ENCODE peak calls at places on chromosomes 2 and 18, in eight cellular contexts. B is NCI-H1105 treated with DMSO at 0.1 percent for 48 hours, X is GM23338, T is activated T-cell treated with anti-CD3 and anti-CD28 coated beads for 1 hour, P is T47D, Y is neural crest cell, L is cardiac fibroblast, O is astrocyte of the spinal cord. Z is an unnamed sample.

GRCh38 chr2:9140570-9141378 is 65.8 kb upstream of the ASAP2 start:
- DNase-seq in B (no peak), X (no peak), T (no peak), P (no peak), Y (no peak), L (no peak), O (no peak), Z (peak)

GRCh38 chr2:134148843-134149472 is 104.9 kb upstream of the MGAT5 start:
- DNase-seq in B (no peak), X (no peak), T (no peak), P (no peak), Y (no peak), L (no peak), O (no peak), Z (no peak)

GRCh38 chr18:79507076-79507545 is 111.4 kb downstream of the NFATC1 start:
- DNase-seq in B (no peak), X (no peak), T (no peak), P (no peak), Y (no peak), L (peak), O (peak), Z (no peak)

GRCh38 chr2:175786705-175787104 is 215.4 kb downstream of the LNPK start:
- DNase-seq in B (peak), X (no peak), T (no peak), P (no peak), Y (no peak), L (no peak), O (no peak), Z (no peak)

GRCh38 chr18:21826196-21826595 is 85.6 kb downstream of the MIB1 start:
- DNase-seq in B (no peak), X (no peak), T (no peak), P (no peak), Y (no peak), L (peak), O (peak), Z (no peak)

GRCh38 chr2:133878326-133878725 is 310.1 kb upstream of the NCKAP5 start:
- DNase-seq in B (no peak), X (no peak), T (no peak), P (no peak), Y (no peak), L (no peak), O (no peak), Z (no peak)

GRCh38 chr18:60372598-60372997 is at the start of gene MC4R:
- DNase-seq in B (peak), X (peak), T (no peak), P (peak), Y (peak), L (peak), O (peak), Z (peak)

GRCh38 chr2:166900700-166901099 is 12.4 kb downstream of the XIRP2 start:
- DNase-seq in B (no peak), X (peak), T (no peak), P (peak), Y (no peak), L (peak), O (peak), Z (peak)

Z was measured in mesendoderm.